ENCODE peak calls at places on chromosomes 3 and 15, in eight cellular contexts. P is neural progenitor cell, A is mesenchymal stem cell, C is A549, U is hepatocyte, H is GM12878, R is mesendoderm, X is neuronal stem cell. Y is an unnamed sample.

GRCh38 chr3:99666201-99666600 is 27.8 kb downstream of the COL8A1 start:
- DNase-seq in P (no peak), A (peak; percentile 49), C (no peak), U (no peak), H (no peak), R (no peak), X (no peak), Y (no peak)

GRCh38 chr3:65126527-65127440 is 439.0 kb upstream of the ADAMTS9 start:
- DNase-seq in P (no peak), A (peak; percentile 89), C (no peak), U (peak; percentile 10), H (no peak), R (no peak), X (no peak), Y (no peak)

GRCh38 chr3:112377418-112378071 is 44.6 kb downstream of the CD200 start:
- DNase-seq in P (no peak), A (no peak), C (no peak), U (no peak), H (no peak), R (no peak), X (no peak), Y (no peak)

GRCh38 chr3:8318002-8318649 is 183.5 kb upstream of the LMCD1 start:
- DNase-seq in P (no peak), A (peak; percentile 8), C (no peak), U (no peak), H (no peak), R (peak; percentile 90), X (no peak), Y (no peak)

GRCh38 chr15:74937226-74937601 is 659 bp downstream of the COX5A start:
- DNase-seq in P (no peak), A (no peak), C (no peak), U (no peak), H (no peak), R (no peak), X (no peak), Y (no peak)

GRCh38 chr15:75836953-75837321 is 6.3 kb upstream of the UBE2Q2 start:
- DNase-seq in P (no peak), A (peak; percentile 80), C (peak; percentile 36), U (no peak), H (peak; percentile 69), R (no peak), X (no peak), Y (peak; percentile 8)

GRCh38 chr3:165624761-165625160 is 212.5 kb downstream of the BCHE start:
- DNase-seq in P (no peak), A (peak; percentile 25), C (peak; percentile 14), U (no peak), H (no peak), R (peak; percentile 16), X (no peak), Y (no peak)

GRCh38 chr3:163745204-163745603 is 1333.1 kb downstream of the SI start:
- DNase-seq in P (no peak), A (no peak), C (no peak), U (no peak), H (no peak), R (no peak), X (no peak), Y (no peak)

GRCh38 chr3:27511724-27512422 is 27.7 kb upstream of the SLC4A7 start:
- DNase-seq in P (peak; percentile 26), A (no peak), C (no peak), U (no peak), H (no peak), R (no peak), X (no peak), Y (no peak)

GRCh38 chr15:64599226-64599625 is 138.8 kb downstream of the ZNF609 start:
- DNase-seq in P (no peak), A (no peak), C (no peak), U (no peak), H (no peak), R (no peak), X (no peak), Y (no peak)

GRCh38 chr3:43178891-43179366 is 73.0 kb upstream of the POMGNT2 start:
- DNase-seq in P (no peak), A (peak; percentile 75), C (peak; percentile 7), U (peak; percentile 80), H (no peak), R (no peak), X (no peak), Y (peak; percentile 46)

GRCh38 chr3:117122609-117123008 is 413.0 kb downstream of the TUSC7 start:
- DNase-seq in P (no peak), A (no peak), C (no peak), U (no peak), H (no peak), R (no peak), X (no peak), Y (no peak)

GRCh38 chr3:14862303-14862660 is 43.5 kb downstream of the FGD5 start:
- DNase-seq in P (no peak), A (no peak), C (no peak), U (no peak), H (no peak), R (no peak), X (no peak), Y (no peak)

GRCh38 chr3:145070795-145071194 is 1090.2 kb downstream of the PLOD2 start:
- DNase-seq in P (no peak), A (no peak), C (no peak), U (peak; percentile 30), H (no peak), R (no peak), X (no peak), Y (no peak)

GRCh38 chr3:155382396-155383042 is 89.0 kb upstream of the STRIT1 start:
- DNase-seq in P (peak; percentile 91), A (peak; percentile 70), C (peak; percentile 75), U (peak; percentile 87), H (no peak), R (peak; percentile 82), X (peak; percentile 66), Y (peak; percentile 43)

GRCh38 chr15:41573396-41573795 is 14.4 kb downstream of the TYRO3 start:
- DNase-seq in P (no peak), A (no peak), C (no peak), U (no peak), H (no peak), R (no peak), X (no peak), Y (no peak)

GRCh38 chr3:112789787-112790186 is 56.9 kb downstream of the CD200R1L start:
- DNase-seq in P (no peak), A (peak; percentile 54), C (peak; percentile 24), U (no peak), H (no peak), R (no peak), X (no peak), Y (no peak)

GRCh38 chr3:132332082-132332964 is 15.1 kb downstream of the ACP3 start:
- DNase-seq in P (no peak), A (no peak), C (no peak), U (no peak), H (no peak), R (no peak), X (no peak), Y (peak; percentile 69)

GRCh38 chr3:85360742-85361387 is 402.1 kb downstream of the CADM2 start:
- DNase-seq in P (peak; percentile 65), A (no peak), C (peak; percentile 73), U (peak; percentile 74), H (peak; percentile 3), R (peak; percentile 77), X (peak; percentile 20), Y (no peak)

GRCh38 chr15:35753486-35753885 is 207.5 kb upstream of the DPH6 start:
- DNase-seq in P (no peak), A (no peak), C (no peak), U (no peak), H (no peak), R (no peak), X (no peak), Y (no peak)

GRCh38 chr15:52652984-52653383 is 26.2 kb downstream of the ATOSA start:
- DNase-seq in P (no peak), A (peak; percentile 88), C (peak; percentile 67), U (peak; percentile 18), H (no peak), R (no peak), X (no peak), Y (peak; percentile 13)
- H3K4me2 ChIP-seq in P (peak overlapping the region; percentile 18), A (no peak overlapping the region), C (peak overlapping the region; percentile 80), U (peak overlapping the region; percentile 71), H (no peak overlapping the region), R (no peak overlapping the region), X (no peak overlapping the region), Y (peak overlapping the region; percentile 21)

DNA sequence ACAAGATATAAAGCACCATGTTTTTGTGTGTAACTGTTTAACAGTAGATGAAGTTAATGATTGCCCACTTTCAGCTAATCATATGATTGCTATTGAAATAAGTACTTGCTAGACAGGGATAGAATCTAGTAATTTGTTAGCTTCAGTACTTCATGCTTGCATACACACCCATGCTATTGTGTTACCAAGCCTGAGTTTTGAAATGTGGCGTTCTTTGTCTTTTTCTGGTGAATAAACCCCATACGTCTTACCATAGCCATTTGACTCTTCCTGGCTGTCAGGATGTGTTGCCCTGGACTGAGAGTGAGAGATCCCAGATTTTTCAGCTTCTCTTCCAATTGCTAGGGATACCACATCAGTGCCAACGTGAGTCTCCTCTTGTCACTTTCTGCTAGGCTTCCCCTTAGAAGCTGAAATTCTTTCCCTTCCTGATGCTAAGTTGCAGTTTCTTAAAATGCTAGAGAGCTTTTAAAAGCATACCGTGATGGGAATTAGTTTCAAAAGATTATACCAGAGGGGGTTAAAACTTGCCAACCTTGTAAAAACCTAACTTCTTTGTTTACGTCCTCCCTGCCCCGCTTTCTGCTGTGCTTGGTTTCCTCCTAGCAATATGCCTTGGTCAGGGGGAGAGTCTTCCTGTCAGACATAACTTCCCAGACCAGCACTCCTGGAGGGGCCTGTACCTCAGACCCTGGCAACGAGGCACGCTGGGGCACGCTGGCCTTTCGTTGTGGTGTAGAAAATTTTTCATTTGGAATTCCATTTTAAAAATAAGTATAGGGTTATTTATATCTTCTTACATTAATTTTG is 62.9 kb upstream of the ULK4 start:
- DNase-seq in P (peak; percentile 63), A (peak; percentile 44), C (no peak), U (no peak), H (no peak), R (peak; percentile 60), X (no peak), Y (no peak)
- H3K4me2 ChIP-seq in P (peak overlapping the region; percentile 77), A (peak overlapping the region; percentile 27), C (peak overlapping the region; percentile 82), U (peak overlapping the region; percentile 68), H (peak overlapping the region; percentile 82), R (no peak overlapping the region), X (peak overlapping the region; percentile 34), Y (no peak overlapping the region)

GRCh38 chr15:65650312-65651041 is 28.7 kb downstream of the SLC24A1 start:
- DNase-seq in P (no peak), A (no peak), C (no peak), U (no peak), H (no peak), R (no peak), X (no peak), Y (no peak)
- H3K4me2 ChIP-seq in P (no peak overlapping the region), A (no peak overlapping the region), C (no peak overlapping the region), U (no peak overlapping the region), H (no peak overlapping the region), R (no peak overlapping the region), X (no peak overlapping the region), Y (no peak overlapping the region)

DNA sequence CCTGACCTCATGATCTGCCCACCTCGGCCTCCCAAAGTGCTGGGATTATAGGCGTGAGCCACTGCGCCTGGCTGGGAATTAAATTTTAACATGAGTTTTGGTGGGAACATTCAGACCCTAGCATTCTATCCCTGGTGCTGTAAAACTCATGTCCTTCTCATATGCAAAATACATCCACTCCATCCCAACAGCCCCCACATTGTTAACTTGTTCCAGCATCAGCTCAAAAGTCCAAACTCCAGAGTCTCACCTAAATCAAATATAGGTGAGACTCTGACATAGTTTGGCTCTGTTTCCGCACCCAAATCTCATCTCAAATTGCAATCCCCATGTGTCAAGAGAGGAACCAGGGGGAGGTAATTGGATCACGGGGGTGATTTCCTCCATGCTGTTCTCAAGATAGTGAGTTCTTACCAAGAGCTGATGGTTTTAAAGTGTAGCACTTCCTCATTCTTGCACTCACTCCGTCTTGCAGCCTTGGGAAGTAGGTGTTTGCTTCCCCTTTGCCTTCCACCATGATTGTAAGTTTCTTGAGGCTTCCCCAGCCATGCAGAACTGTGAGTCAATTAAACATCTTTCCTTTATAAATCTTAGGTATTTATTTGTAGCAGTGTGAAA is 96.2 kb upstream of the PLCL2 start:
- DNase-seq in P (no peak), A (no peak), C (no peak), U (no peak), H (no peak), R (peak; percentile 55), X (no peak), Y (no peak)
- H3K4me2 ChIP-seq in P (no peak overlapping the region), A (no peak overlapping the region), C (no peak overlapping the region), U (no peak overlapping the region), H (no peak overlapping the region), R (no peak overlapping the region), X (no peak overlapping the region), Y (no peak overlapping the region)